ENCODE peak calls at places on chromosomes 16 and 17, in four cellular contexts. Y is SK-N-SH, T is GM12878, R is HepG2. G is an unnamed sample.

GRCh38 chr16:976389-976931 is 5.1 kb upstream of the SOX8 start:
- DNase-seq in R (no peak), T (no peak), Y (no peak), G (no peak)

GRCh38 chr17:44307387-44308186 is 814 bp upstream of the RUNDC3A start:
- DNase-seq in R (no peak), T (no peak), Y (peak; percentile 89), G (no peak)

GRCh38 chr17:5419959-5420653 is at the start of gene RPAIN:
- DNase-seq in T (no peak), Y (peak; percentile 88), R (peak; percentile 85), G (peak; percentile 89)

GRCh38 chr17:44867841-44868240 is 20.2 kb downstream of the HIGD1B start:
- DNase-seq in R (no peak), T (no peak), Y (no peak), G (no peak)

GRCh38 chr17:63948521-63948920 is 16.4 kb upstream of the CD79B start:
- DNase-seq in T (no peak), R (no peak), Y (no peak), G (no peak)

GRCh38 chr17:62892870-62893338 is 73.1 kb upstream of the TANC2 start:
- DNase-seq in T (no peak), R (peak; percentile 20), Y (no peak), G (no peak)

GRCh38 chr16:31130899-31131298 is 4.6 kb downstream of the PRSS8 start:
- DNase-seq in Y (no peak), R (no peak), T (no peak), G (no peak)

GRCh38 chr17:74900208-74900607 is 6.8 kb upstream of the FADS6 start:
- DNase-seq in R (no peak), T (no peak), Y (no peak), G (no peak)

GRCh38 chr16:15775209-15775608 is 81.6 kb downstream of the MYH11 start:
- DNase-seq in Y (peak; percentile 30), T (peak; percentile 11), R (no peak), G (peak; percentile 24)

GRCh38 chr16:5874899-5875298 is 777.3 kb upstream of the EEF2KMT start:
- DNase-seq in T (no peak), R (no peak), Y (no peak), G (no peak)

GRCh38 chr16:58651965-58652348 is 22.3 kb upstream of the CNOT1 start:
- DNase-seq in Y (no peak), R (no peak), T (no peak), G (no peak)

GRCh38 chr16:73399486-73399885 is 351.6 kb upstream of the ZFHX3 start:
- DNase-seq in T (no peak), R (no peak), Y (no peak), G (no peak)

GRCh38 chr16:89015271-89015859 is 38.4 kb upstream of the CBFA2T3 start:
- DNase-seq in R (no peak), T (no peak), Y (no peak), G (no peak)

GRCh38 chr16:20868890-20869289 is 31.3 kb downstream of the DCUN1D3 start:
- DNase-seq in T (no peak), Y (peak; percentile 65), R (peak; percentile 60), G (no peak)

GRCh38 chr16:68893710-68894705 is 50.7 kb downstream of the TANGO6 start:
- DNase-seq in T (no peak), Y (no peak), R (peak; percentile 35), G (peak; percentile 23)

GRCh38 chr16:9112844-9113186 is 21.4 kb downstream of the HAPSTR1 start:
- DNase-seq in T (no peak), Y (no peak), R (no peak), G (no peak)

GRCh38 chr16:75109732-75110243 is 6.8 kb downstream of the LDHD start:
- DNase-seq in R (no peak), T (no peak), Y (no peak), G (no peak)

GRCh38 chr16:81693047-81693446 is 86.0 kb upstream of the PLCG2 start:
- DNase-seq in R (no peak), Y (no peak), T (no peak), G (no peak)

GRCh38 chr17:49603720-49604119 is 28.0 kb downstream of the NXPH3 start:
- DNase-seq in T (no peak), R (no peak), Y (no peak), G (no peak)

GRCh38 chr16:81496742-81497141 is 52.1 kb downstream of the CMIP start:
- DNase-seq in R (no peak), T (no peak), Y (no peak), G (no peak)

GRCh38 chr17:29699283-29699682 is 76.6 kb upstream of the CORO6 start:
- DNase-seq in R (no peak), Y (no peak), T (no peak), G (no peak)

GRCh38 chr16:3095869-3096268 is 3.2 kb downstream of the ZSCAN10 start:
- DNase-seq in R (no peak), T (no peak), Y (peak; percentile 57), G (peak; percentile 69)

GRCh38 chr16:86020971-86021370 is 122.0 kb downstream of the IRF8 start:
- DNase-seq in T (no peak), R (no peak), Y (no peak), G (no peak)

GRCh38 chr17:82228842-82229685 is at the start of gene SLC16A3:
- DNase-seq in R (no peak), Y (peak; percentile 94), T (no peak), G (no peak)

GRCh38 chr17:81309859-81310839 is 15.0 kb upstream of the SLC38A10 start:
- DNase-seq in Y (peak; percentile 90), T (no peak), R (no peak), G (peak; percentile 45)

GRCh38 chr16:69494993-69495392 is 70.6 kb downstream of the CYB5B start:
- DNase-seq in T (no peak), Y (no peak), R (peak; percentile 39), G (peak; percentile 66)

GRCh38 chr16:3431779-3432219 is 11.5 kb downstream of the ZNF597 start:
- DNase-seq in R (no peak), T (no peak), Y (peak; percentile 51), G (peak; percentile 72)

GRCh38 chr17:7704601-7705268 is at the start of gene EFNB3:
- DNase-seq in T (no peak), Y (peak; percentile 93), R (no peak), G (no peak)
- TF ChIP-seq CTCF in T (no peak), Y (no peak), R (no peak), G (no peak)

DNA sequence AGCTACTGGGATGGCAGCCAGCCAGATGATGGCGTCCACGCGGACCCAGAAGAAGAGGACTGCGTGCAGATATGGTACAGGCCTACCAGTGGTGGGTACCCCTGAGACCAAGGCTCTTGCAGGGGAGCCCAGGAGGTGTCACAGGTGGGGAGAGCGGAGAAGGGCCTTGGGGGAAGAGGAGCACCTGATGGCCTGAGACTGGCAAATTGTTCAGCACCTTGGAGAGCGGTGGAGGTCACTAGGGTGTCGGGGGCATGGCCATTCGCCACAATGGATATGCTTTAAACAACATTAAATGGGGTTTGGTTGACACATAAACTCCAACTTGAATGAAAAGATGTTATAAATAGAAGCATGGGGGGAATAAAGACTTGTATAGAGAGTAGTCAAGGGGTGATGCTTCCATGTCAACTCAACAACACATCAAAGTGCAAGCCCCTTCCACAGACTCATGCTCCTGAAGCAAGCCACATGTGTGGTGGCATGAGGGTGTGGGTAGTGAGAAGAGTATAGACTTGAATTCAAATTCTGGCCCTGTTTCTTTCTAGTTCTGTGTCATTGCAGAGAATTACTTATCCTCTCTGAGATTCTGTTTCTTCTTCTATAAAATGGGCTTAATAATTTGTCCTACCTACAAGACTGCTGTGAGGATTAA is 22.2 kb downstream of the CLEC19A start:
- DNase-seq in Y (no peak), T (no peak), R (peak; percentile 33), G (peak; percentile 36)
- TF ChIP-seq REST in Y (peak; percentile 87), T (peak; percentile 88), R (peak; percentile 84), G (peak; percentile 92)

GRCh38 chr17:2222901-2223616 is 80.5 kb downstream of the SMG6 start:
- DNase-seq in T (peak; percentile 81), R (no peak), Y (no peak), G (no peak)
- TF ChIP-seq TAF1 in T (no peak), R (no peak), Y (no peak), G (no peak)

GRCh38 chr16:49081556-49081955 is 200.1 kb downstream of the CBLN1 start:
- DNase-seq in Y (no peak), R (no peak), T (no peak), G (no peak)
- TF ChIP-seq CTCF in Y (no peak), R (no peak), T (no peak), G (no peak)

DNA sequence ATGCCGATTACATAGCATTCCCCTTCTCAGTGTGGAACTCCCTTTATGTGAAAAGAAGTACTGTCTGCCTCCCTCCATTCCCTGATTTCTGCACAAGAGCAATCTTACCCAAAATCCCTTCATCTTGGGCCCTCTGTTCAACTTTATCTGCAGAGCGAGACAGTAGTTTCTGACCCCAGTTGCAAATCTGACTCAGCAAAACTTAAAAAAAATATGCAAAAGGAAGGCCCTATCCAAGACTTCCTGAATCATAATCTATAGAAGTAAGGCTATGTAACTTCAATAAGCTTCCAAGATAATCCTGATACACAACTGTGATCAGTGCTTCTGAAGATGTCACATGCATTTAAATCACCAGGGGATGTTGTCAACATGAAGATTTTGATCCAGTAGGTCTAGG is 163.9 kb downstream of the SHISA6 start:
- DNase-seq in Y (no peak), T (no peak), R (no peak), G (no peak)
- TF ChIP-seq REST in Y (no peak), T (no peak), R (no peak), G (no peak)

GRCh38 chr17:76820039-76820438 is 48.2 kb upstream of the MGAT5B start:
- DNase-seq in R (no peak), T (peak; percentile 13), Y (peak; percentile 42), G (no peak)
- TF ChIP-seq TAF1 in R (no peak), T (no peak), Y (no peak), G (no peak)

DNA sequence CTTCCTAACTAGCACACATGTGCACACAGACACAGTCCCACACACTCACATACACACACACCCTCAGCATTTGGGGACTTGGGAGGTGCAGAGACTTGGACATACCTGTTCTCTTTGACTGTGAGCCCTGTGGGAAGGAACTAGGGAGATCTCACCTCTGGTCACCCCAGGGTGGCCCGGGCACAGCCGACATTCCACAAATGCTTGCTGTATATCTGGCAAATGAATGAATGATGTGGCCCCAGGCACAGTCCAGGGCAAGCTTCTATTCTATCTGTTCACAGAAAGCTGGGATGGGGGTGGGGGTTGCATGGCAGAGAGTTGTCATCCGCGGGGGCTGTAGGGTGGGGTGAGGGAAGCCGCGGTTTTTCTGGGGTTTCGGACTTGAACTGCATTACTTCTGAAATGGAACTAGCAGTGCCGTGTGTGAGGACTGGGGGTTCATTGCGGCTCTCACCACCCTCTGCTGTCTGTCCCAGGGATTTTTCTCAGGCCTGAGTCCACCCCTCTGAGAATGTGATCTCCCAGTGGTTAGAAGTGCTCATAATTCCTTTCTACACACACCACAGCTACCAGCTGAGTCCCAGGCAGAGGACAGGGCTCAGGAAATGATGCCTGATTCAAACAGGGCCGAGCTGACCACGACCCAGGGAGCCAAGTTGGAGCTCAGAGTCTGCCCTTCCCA is 3.3 kb upstream of the RIPOR1 start:
- DNase-seq in R (no peak), Y (no peak), T (no peak), G (no peak)
- TF ChIP-seq CTCF in R (no peak), Y (no peak), T (no peak), G (peak; percentile 21)